ENCODE peak calls at places on chromosome X, in four cellular contexts. One of them, this sample, is unnamed.

GRCh38 chrX:145630806-145631435 is 186.7 kb upstream of the SLITRK2 start:
- DNase-seq in left lung: no peak
- DNase-seq in lower lobe of right lung: no peak
- DNase-seq in fibroblast of pulmonary artery: no peak
- DNase-seq in this sample: no peak

GRCh38 chrX:2423899-2424298 is 76.9 kb downstream of the DHRSX start:
- DNase-seq in left lung: no peak
- DNase-seq in lower lobe of right lung: no peak
- DNase-seq in fibroblast of pulmonary artery: no peak
- DNase-seq in this sample: no peak

GRCh38 chrX:151896734-151897474 is 15.8 kb upstream of the MAGEA4 start:
- DNase-seq in left lung: no peak
- DNase-seq in lower lobe of right lung: no peak
- DNase-seq in fibroblast of pulmonary artery: peak; percentile 55
- DNase-seq in this sample: peak; percentile 81

GRCh38 chrX:152907084-152907651 is 9.3 kb downstream of the ZNF185 start:
- DNase-seq in left lung: no peak
- DNase-seq in lower lobe of right lung: no peak
- DNase-seq in fibroblast of pulmonary artery: peak; percentile 73
- DNase-seq in this sample: peak; percentile 79

GRCh38 chrX:45619290-45619689 is 418.6 kb upstream of the DIPK2B start:
- DNase-seq in left lung: no peak
- DNase-seq in lower lobe of right lung: no peak
- DNase-seq in fibroblast of pulmonary artery: peak; percentile 26
- DNase-seq in this sample: peak; percentile 76

GRCh38 chrX:40543661-40544328 is 37.0 kb upstream of the ATP6AP2 start:
- DNase-seq in left lung: no peak
- DNase-seq in lower lobe of right lung: no peak
- DNase-seq in fibroblast of pulmonary artery: peak; percentile 64
- DNase-seq in this sample: peak; percentile 57

GRCh38 chrX:66233206-66233605 is 69.2 kb downstream of the HEPH start:
- DNase-seq in left lung: no peak
- DNase-seq in lower lobe of right lung: no peak
- DNase-seq in fibroblast of pulmonary artery: no peak
- DNase-seq in this sample: no peak

GRCh38 chrX:130299279-130300009 is 30.7 kb upstream of the ZNF280C start:
- DNase-seq in left lung: no peak
- DNase-seq in lower lobe of right lung: no peak
- DNase-seq in fibroblast of pulmonary artery: no peak
- DNase-seq in this sample: no peak

DNA sequence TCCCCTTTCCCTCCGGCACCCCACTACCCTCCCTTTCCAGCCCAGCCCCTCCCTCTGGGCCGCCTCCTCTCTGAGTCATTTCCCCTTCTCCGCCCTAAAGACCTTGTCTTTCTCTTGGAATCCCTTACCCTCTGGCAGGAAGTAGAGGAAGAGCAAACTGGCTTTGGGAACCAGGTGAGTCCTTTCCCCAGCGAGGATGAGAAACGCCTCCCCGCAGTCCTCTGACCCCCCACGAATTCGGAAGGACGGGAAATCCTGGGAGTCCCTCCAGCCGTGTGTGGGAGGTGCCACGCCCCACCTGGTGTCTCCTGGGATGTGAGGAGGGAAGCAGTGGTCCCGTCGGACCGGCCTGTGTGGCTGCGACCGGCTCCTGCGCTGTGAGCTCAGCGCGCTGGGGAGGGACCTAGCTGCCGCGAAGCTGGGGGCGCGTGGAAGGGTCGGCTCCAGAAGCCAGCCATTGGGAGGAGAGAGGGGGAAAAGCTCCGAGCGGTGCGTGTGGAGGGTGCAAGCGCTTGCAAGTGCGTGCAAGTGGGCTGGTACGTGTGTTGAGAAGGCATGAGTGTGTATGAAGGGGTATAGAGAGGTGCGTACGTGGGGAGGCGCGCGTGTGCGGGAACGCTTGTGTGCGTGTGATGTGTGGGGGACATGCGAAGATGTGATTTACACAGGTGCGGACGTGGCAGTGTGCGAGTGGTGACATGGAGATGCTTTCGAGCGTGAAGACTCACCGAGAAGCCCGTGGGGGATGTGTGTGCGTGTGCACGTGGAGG is 46.3 kb downstream of the TEX13B start:
- DNase-seq in left lung: no peak
- DNase-seq in lower lobe of right lung: no peak
- DNase-seq in fibroblast of pulmonary artery: peak; percentile 7
- DNase-seq in this sample: no peak
- H3K4me3 ChIP-seq in left lung: no peak overlapping the region
- H3K4me3 ChIP-seq in lower lobe of right lung: peak overlapping the region; percentile 14
- H3K4me3 ChIP-seq in fibroblast of pulmonary artery: peak overlapping the region; percentile 45
- H3K4me3 ChIP-seq in this sample: peak overlapping the region; percentile 35

DNA sequence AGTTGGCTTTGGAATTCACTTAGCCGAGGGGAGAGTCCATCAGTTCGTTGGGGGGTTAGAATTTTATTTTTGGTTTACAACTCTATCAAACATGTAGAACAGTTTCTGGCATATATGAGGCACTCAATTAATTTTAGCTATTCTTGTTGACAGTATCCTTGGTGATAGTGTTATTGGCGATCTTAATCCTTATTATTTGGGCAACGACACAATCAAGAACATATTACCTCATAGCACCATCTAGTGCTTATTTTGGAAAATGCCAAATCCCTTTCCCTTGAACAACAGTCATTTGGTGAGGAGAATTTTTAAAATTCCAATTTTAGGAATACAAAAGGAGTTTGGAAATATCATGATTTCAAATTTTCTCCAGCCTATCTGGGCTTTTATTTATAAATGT is 17.9 kb upstream of the PGRMC1 start:
- DNase-seq in left lung: no peak
- DNase-seq in lower lobe of right lung: no peak
- DNase-seq in fibroblast of pulmonary artery: peak; percentile 33
- DNase-seq in this sample: no peak
- TF ChIP-seq CTCF in left lung: peak; percentile 16
- TF ChIP-seq CTCF in lower lobe of right lung: peak; percentile 44
- TF ChIP-seq CTCF in fibroblast of pulmonary artery: peak; percentile 43
- TF ChIP-seq CTCF in this sample: peak; percentile 46

GRCh38 chrX:12930150-12930549 is 23.7 kb downstream of the TLR8 start:
- DNase-seq in left lung: no peak
- DNase-seq in lower lobe of right lung: no peak
- DNase-seq in fibroblast of pulmonary artery: no peak
- DNase-seq in this sample: no peak

GRCh38 chrX:12929701-12930100 is 23.3 kb downstream of the TLR8 start:
- DNase-seq in left lung: no peak
- DNase-seq in lower lobe of right lung: no peak
- DNase-seq in fibroblast of pulmonary artery: no peak
- DNase-seq in this sample: no peak
- H3K4me3 ChIP-seq in left lung: no peak overlapping the region
- H3K4me3 ChIP-seq in lower lobe of right lung: no peak overlapping the region
- H3K4me3 ChIP-seq in fibroblast of pulmonary artery: no peak overlapping the region
- H3K4me3 ChIP-seq in this sample: no peak overlapping the region

GRCh38 chrX:14056201-14056600 is 26.5 kb upstream of the GEMIN8 start:
- DNase-seq in left lung: no peak
- DNase-seq in lower lobe of right lung: no peak
- DNase-seq in fibroblast of pulmonary artery: peak; percentile 7
- DNase-seq in this sample: no peak

GRCh38 chrX:14050704-14051103 is 21.0 kb upstream of the GEMIN8 start:
- DNase-seq in left lung: no peak
- DNase-seq in lower lobe of right lung: no peak
- DNase-seq in fibroblast of pulmonary artery: no peak
- DNase-seq in this sample: no peak

DNA sequence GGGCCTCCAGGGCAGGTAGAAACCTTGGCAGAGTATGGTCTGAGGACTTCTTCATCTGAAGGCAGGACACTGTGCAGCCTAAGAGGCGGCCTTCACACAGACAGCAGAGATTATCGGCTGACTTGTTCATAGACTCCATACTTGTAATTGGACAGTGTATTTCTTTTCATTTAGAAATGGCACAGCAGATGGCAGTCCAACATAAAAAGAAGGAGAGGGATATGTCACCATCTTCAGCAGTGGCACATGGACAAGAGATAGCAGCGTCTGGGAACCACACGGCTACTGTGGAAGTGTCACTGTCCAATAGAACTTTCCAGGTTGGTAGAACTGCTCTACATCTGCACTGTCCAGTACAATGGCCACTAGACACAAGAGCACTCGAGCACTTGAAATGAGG is 21.7 kb upstream of the GEMIN8 start:
- DNase-seq in left lung: no peak
- DNase-seq in lower lobe of right lung: no peak
- DNase-seq in fibroblast of pulmonary artery: no peak
- DNase-seq in this sample: no peak
- TF ChIP-seq CTCF in left lung: no peak
- TF ChIP-seq CTCF in lower lobe of right lung: no peak
- TF ChIP-seq CTCF in fibroblast of pulmonary artery: no peak
- TF ChIP-seq CTCF in this sample: no peak

GRCh38 chrX:71927040-71927439 is 16.4 kb downstream of the NHSL2 start:
- DNase-seq in left lung: no peak
- DNase-seq in lower lobe of right lung: no peak
- DNase-seq in fibroblast of pulmonary artery: no peak
- DNase-seq in this sample: no peak
- H3K4me3 ChIP-seq in left lung: no peak overlapping the region
- H3K4me3 ChIP-seq in lower lobe of right lung: no peak overlapping the region
- H3K4me3 ChIP-seq in fibroblast of pulmonary artery: no peak overlapping the region
- H3K4me3 ChIP-seq in this sample: no peak overlapping the region

DNA sequence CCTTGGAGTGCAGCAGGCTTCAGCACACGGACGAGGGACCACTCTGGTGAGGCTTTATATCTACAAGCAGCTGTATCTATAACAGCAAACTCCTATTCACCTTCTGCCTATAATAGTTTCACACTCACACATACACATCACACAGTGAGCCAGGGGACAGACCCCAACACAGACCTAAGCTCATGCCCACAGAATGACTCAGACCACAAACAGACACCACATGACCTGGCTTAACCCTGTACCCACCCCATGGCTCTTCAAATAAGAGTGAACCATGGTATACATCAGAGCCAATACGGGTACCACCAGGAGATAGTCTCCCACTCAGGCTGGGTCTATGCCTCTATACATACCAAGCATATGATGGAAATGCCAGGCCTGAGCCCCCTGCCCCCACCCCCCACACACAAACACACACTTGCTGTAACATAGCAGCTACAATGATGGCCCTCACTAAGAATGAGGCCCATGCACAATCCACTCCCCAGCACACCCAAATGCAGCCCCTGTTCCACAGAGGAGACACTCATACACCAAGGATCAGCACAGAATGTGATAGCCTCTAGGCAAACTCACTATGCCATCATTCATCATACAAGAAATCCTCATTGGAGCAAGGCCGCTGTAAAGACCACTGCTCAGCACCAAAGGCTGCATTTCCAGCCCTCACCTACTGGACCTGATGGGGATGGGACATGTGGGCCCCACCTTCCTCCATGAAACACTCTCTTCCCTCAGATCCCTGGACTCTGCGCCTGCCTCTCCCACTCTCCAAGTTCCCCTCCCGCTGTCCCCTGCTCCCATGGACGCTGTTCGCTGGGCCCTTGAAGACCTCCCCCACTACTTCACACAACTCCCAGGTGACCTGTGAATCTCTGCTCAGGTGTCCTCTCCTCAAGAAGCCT is 62.1 kb upstream of the XIAP start:
- DNase-seq in left lung: no peak
- DNase-seq in lower lobe of right lung: no peak
- DNase-seq in fibroblast of pulmonary artery: no peak
- DNase-seq in this sample: no peak
- TF ChIP-seq CTCF in left lung: no peak
- TF ChIP-seq CTCF in lower lobe of right lung: no peak
- TF ChIP-seq CTCF in fibroblast of pulmonary artery: no peak
- TF ChIP-seq CTCF in this sample: no peak

GRCh38 chrX:635428-636192 is 5.0 kb downstream of the SHOX start:
- DNase-seq in left lung: no peak
- DNase-seq in lower lobe of right lung: no peak
- DNase-seq in fibroblast of pulmonary artery: no peak
- DNase-seq in this sample: no peak
- H3K4me3 ChIP-seq in left lung: no peak overlapping the region
- H3K4me3 ChIP-seq in lower lobe of right lung: no peak overlapping the region
- H3K4me3 ChIP-seq in fibroblast of pulmonary artery: no peak overlapping the region
- H3K4me3 ChIP-seq in this sample: no peak overlapping the region

This sample was measured in astrocyte of the spinal cord.